ENCODE peak calls at places on chromosomes 5 and 9, in six cellular contexts. T is NB4, F is right lobe of liver, W is A549, M is uterus, V is testis. C is an unnamed sample.

GRCh38 chr5:558326-558725 is 34.1 kb upstream of the SLC9A3 start:
- DNase-seq in T (no peak), F (no peak), W (no peak), M (no peak), V (no peak), C (no peak)

GRCh38 chr5:131381011-131381410 is 117.2 kb downstream of the CDC42SE2 start:
- DNase-seq in W (no peak), F (no peak), T (no peak), V (no peak), M (no peak), C (no peak)

GRCh38 chr5:68924490-68925145 is 169.2 kb upstream of the SLC30A5 start:
- DNase-seq in T (no peak), F (no peak), V (no peak), W (no peak), M (no peak), C (no peak)

GRCh38 chr5:91288117-91288516 is 95.0 kb downstream of the ARRDC3 start:
- DNase-seq in M (no peak), V (no peak), W (no peak), F (no peak), T (no peak), C (peak)

GRCh38 chr5:17088051-17088450 is 129.4 kb upstream of the BASP1 start:
- DNase-seq in T (no peak), W (no peak), F (no peak), V (no peak), M (no peak), C (no peak)

GRCh38 chr5:107964722-107965121 is 294.0 kb upstream of the EFNA5 start:
- DNase-seq in F (no peak), T (no peak), M (no peak), V (no peak), W (no peak), C (no peak)

GRCh38 chr5:54807421-54807820 is 178.0 kb downstream of the ESM1 start:
- DNase-seq in F (no peak), V (no peak), T (no peak), M (no peak), W (peak), C (no peak)

GRCh38 chr9:135085830-135086546 is 1.5 kb upstream of the OLFM1 start:
- DNase-seq in T (peak), W (peak), V (peak), F (peak), M (peak), C (peak)

GRCh38 chr5:155089649-155090048 is 76.1 kb downstream of the KIF4B start:
- DNase-seq in T (no peak), V (no peak), M (no peak), W (no peak), F (no peak), C (no peak)

GRCh38 chr5:150129813-150130492 is 25.7 kb downstream of the PDGFRB start:
- DNase-seq in W (peak), T (peak), V (peak), F (peak), M (peak), C (peak)

GRCh38 chr9:24479696-24480095 is 66.0 kb downstream of the IZUMO3 start:
- DNase-seq in V (no peak), M (no peak), F (no peak), W (no peak), T (no peak), C (no peak)

GRCh38 chr5:51465165-51465564 is 81.9 kb downstream of the ISL1 start:
- DNase-seq in V (peak), W (no peak), F (no peak), M (no peak), T (no peak), C (no peak)

GRCh38 chr5:37208883-37209808 is 40.0 kb downstream of the CPLANE1 start:
- DNase-seq in W (no peak), T (no peak), F (no peak), V (no peak), M (peak), C (peak)

GRCh38 chr9:34688329-34689161 is 2.5 kb downstream of the CCL19 start:
- DNase-seq in W (no peak), T (no peak), M (no peak), F (peak), V (no peak), C (no peak)

GRCh38 chr5:109739741-109740140 is 50.0 kb downstream of the MAN2A1 start:
- DNase-seq in T (no peak), M (no peak), V (no peak), W (no peak), F (no peak), C (no peak)

GRCh38 chr9:115127191-115127817 is 9.3 kb upstream of the TNC start:
- DNase-seq in V (no peak), F (no peak), M (no peak), T (no peak), W (no peak), C (no peak)

GRCh38 chr9:111597852-111598729 is 1.4 kb downstream of the PTGR1 start:
- DNase-seq in V (peak), W (peak), M (peak), F (peak), T (peak), C (peak)

GRCh38 chr9:37248651-37249163 is 128.3 kb downstream of the ZCCHC7 start:
- DNase-seq in F (no peak), W (no peak), M (no peak), V (no peak), T (no peak), C (no peak)

GRCh38 chr5:19210886-19211285 is 777.1 kb downstream of the CDH18 start:
- DNase-seq in W (no peak), V (no peak), F (no peak), M (no peak), T (no peak), C (no peak)

GRCh38 chr9:114311571-114312512 is 11.1 kb upstream of the ORM1 start:
- DNase-seq in W (no peak), M (no peak), F (no peak), T (no peak), V (peak), C (peak)

GRCh38 chr5:36915653-36916052 is 39.1 kb downstream of the NIPBL start:
- DNase-seq in M (no peak), V (no peak), W (no peak), T (no peak), F (no peak), C (no peak)

GRCh38 chr9:125513634-125514413 is 193.2 kb downstream of the MAPKAP1 start:
- DNase-seq in W (peak), V (no peak), M (peak), T (peak), F (peak), C (peak)

DNA sequence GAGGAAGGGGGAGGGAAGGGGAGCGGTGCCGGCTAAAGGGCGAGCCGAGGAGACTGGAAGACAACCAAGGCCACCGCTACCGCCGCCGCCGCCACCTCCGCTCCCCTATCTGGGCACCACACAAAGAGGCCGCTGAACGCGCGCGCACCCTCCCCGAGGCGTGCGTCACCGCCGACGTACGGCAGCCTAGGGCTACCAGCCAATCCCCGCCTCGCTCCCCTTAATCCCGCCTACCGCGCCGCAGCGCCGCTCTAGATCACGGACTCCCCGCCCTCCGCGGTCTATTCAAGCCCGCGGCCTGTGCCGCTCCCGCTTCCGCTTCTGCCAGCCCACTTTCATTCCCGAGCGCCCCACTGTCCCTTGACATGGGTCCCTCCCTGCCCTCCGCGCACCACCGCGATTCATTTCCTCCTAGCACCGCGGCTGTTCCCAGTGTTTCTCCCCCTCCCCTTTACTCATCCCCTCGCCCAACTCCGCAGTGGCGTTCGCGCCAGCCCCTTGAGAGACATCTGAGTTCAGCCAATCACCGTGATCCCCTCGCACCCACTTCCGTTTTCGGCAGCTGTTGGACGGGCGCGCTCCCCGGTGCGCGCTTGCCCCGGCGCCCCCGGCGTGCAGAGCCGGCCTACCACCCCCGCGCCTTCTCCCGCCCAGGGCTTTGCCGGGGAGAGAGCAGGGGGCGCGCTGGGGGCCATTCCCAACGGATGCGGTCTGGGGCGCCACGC is at the start of gene HNRNPA0:
- DNase-seq in F (peak), T (peak), M (peak), W (peak), V (peak), C (peak)
- TF ChIP-seq POLR2A in F (peak), T (peak), M (peak), W (peak), V (peak), C (peak)

GRCh38 chr5:168288349-168289245 is 2.8 kb upstream of the WWC1 start:
- DNase-seq in V (no peak), T (no peak), F (peak), M (no peak), W (no peak), C (peak)

GRCh38 chr5:168292783-168293696 is 1.6 kb downstream of the WWC1 start:
- DNase-seq in V (no peak), T (no peak), M (no peak), W (no peak), F (no peak), C (no peak)

GRCh38 chr5:168291961-168292782 is 727 bp downstream of the WWC1 start:
- DNase-seq in V (peak), W (no peak), T (no peak), M (no peak), F (peak), C (no peak)

GRCh38 chr5:168290902-168291280 is 554 bp upstream of the WWC1 start:
- DNase-seq in T (no peak), M (no peak), W (no peak), F (no peak), V (no peak), C (no peak)

GRCh38 chr5:168291281-168291960 is at the start of gene WWC1:
- DNase-seq in M (no peak), T (no peak), V (peak), F (peak), W (peak), C (peak)
- TF ChIP-seq CTCF in M (no peak), T (no peak), V (no peak), F (peak), W (peak), C (no peak)

GRCh38 chr5:82277987-82278710 is at the start of gene RPS23:
- DNase-seq in M (peak), V (peak), W (peak), T (peak), F (peak), C (peak)
- TF ChIP-seq POLR2A in M (peak), V (no peak), W (peak), T (peak), F (peak), C (peak)

GRCh38 chr5:136065588-136065987 is 36.8 kb downstream of the TGFBI start:
- DNase-seq in V (no peak), T (no peak), W (no peak), M (no peak), F (no peak), C (no peak)

GRCh38 chr5:136063778-136064465 is 35.1 kb downstream of the TGFBI start:
- DNase-seq in F (no peak), M (no peak), W (no peak), V (no peak), T (no peak), C (peak)

GRCh38 chr5:136062563-136063274 is 33.9 kb downstream of the TGFBI start:
- DNase-seq in V (no peak), T (peak), M (no peak), F (no peak), W (no peak), C (no peak)

GRCh38 chr5:136066705-136067271 is 38.0 kb downstream of the TGFBI start:
- DNase-seq in F (no peak), T (no peak), M (peak), V (peak), W (no peak), C (no peak)

GRCh38 chr5:136064510-136064909 is 35.7 kb downstream of the TGFBI start:
- DNase-seq in M (no peak), F (no peak), W (no peak), V (no peak), T (no peak), C (no peak)
- TF ChIP-seq CTCF in M (no peak), F (peak), W (no peak), V (no peak), T (no peak), C (no peak)

DNA sequence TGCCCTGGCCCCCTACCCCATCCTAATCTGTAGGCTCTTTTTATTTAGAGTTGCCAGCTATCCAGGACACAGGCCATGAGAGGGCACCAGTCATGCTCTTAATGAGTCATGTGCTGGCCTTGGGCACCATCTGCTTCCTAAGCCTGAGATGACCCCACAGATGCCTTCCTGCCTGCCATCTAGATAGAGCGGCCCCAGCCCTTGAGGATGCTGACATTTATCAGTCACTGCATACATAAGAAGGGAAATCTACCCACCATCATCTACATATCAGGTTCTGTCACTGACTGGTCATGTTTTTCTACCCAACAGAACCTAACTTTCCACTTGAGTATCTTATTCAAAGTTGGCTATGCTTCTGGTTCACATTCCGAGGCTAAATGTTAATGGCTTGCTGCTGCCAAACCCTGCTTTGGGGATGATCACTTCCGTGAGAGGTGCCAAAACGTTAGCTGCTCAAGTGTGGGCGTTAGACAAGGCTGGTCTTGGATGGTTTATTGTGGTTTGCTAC is 49.9 kb upstream of the TTC23L start:
- DNase-seq in W (no peak), M (peak), F (no peak), T (peak), V (peak), C (peak)
- TF ChIP-seq POLR2A in W (no peak), M (no peak), F (no peak), T (no peak), V (no peak), C (no peak)

GRCh38 chr5:147455321-147455720 is 54.5 kb downstream of the DPYSL3 start:
- DNase-seq in T (peak), V (peak), M (peak), W (no peak), F (no peak), C (no peak)
- TF ChIP-seq CTCF in T (no peak), V (no peak), M (no peak), W (no peak), F (no peak), C (no peak)

GRCh38 chr9:132996526-132996925 is 18.0 kb downstream of the GFI1B start:
- DNase-seq in M (no peak), T (no peak), V (no peak), W (no peak), F (no peak), C (no peak)
- TF ChIP-seq POLR2A in M (no peak), T (no peak), V (no peak), W (no peak), F (no peak), C (no peak)

DNA sequence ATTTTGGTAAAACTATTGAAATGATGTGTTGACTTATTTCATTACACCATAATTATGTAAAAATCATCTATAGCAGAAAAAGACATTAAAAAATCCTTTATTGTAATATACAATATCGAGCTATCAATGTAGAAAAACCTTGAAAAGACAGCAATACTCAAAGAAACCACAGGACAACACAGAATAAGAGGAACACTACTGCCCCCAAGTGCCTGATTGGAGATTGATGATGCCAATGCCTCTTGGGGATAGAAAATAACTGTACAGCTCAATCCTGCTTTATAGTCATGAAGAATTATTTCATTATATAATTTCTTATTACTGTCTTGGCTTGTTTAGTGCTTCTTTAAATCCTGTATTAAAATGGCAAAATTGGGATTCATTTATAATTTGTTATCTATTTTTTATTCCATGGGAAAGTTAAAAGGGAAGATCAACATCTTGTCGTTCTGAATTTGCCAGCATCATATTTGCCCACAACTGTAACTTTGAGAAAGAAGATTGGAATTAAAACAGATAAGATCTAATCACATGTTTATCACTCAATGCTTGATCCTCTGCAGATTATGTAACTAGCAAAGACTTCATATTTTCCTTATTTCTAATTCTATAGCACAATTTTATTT is 337.5 kb downstream of the CDH9 start:
- DNase-seq in M (no peak), F (no peak), W (peak), V (peak), T (peak), C (no peak)
- TF ChIP-seq CTCF in M (no peak), F (peak), W (peak), V (no peak), T (peak), C (peak)

GRCh38 chr5:135400866-135401265 is 1.8 kb upstream of the MACROH2A1 start:
- DNase-seq in V (no peak), T (no peak), W (no peak), F (no peak), M (no peak), C (no peak)

GRCh38 chr5:135398160-135398854 is 724 bp downstream of the MACROH2A1 start:
- DNase-seq in W (peak), M (peak), T (peak), F (peak), V (peak), C (no peak)

GRCh38 chr5:135399838-135400542 is 959 bp upstream of the MACROH2A1 start:
- DNase-seq in F (no peak), V (no peak), W (no peak), M (no peak), T (no peak), C (no peak)

GRCh38 chr5:135396459-135397055 is 2.5 kb downstream of the MACROH2A1 start:
- DNase-seq in V (no peak), T (no peak), M (no peak), F (no peak), W (no peak), C (no peak)

DNA sequence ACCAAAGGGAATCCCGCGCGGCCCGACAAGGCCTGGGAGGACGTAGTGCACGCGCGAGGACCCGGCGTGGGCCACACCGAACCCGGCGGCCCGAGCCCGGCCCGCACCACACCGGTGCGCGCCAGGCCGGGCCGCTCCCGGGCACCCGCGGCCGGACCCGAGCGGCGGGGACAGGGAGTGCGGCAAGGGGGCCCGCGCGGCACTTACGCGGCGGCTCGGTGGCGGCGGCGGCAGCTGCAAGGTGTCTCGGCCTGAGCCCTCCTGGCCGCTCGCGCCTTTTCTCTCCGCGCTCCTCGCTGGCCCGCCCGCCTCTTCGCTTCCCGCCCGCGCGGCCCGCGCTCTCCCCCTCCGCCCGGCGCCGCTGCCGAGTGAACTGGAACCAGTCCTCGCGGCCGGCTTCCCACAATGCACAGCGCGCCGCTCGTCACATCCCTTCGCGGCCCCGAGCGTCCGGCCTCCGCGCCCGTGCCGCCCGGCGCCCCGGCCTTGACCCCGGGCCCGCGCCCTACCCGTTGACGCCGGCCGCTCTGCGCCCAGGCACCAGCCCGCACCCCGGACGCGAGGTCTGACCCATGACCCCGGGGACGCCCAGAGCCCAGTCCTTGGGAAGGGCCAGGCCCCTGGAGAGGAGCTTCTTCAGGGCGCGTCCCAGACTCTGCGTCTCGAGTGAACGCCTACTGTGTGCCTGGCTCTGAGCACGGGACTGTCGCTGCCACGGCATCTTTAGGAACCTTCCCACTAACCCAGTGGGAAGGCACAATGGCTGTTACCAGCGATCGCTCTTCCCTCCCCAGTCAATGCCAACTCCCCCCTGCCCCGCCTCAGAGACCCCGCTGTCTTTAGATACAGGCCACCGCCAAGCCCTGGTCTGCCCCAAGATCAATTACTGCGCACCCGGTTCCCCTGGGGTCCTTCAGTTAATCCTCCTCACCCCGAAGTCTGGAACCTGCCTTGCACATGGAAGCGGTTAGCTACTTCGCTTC is at the start of gene MACROH2A1:
- DNase-seq in T (peak), M (peak), F (peak), V (peak), W (peak), C (peak)
- TF ChIP-seq POLR2A in T (peak), M (peak), F (peak), V (peak), W (peak), C (peak)

DNA sequence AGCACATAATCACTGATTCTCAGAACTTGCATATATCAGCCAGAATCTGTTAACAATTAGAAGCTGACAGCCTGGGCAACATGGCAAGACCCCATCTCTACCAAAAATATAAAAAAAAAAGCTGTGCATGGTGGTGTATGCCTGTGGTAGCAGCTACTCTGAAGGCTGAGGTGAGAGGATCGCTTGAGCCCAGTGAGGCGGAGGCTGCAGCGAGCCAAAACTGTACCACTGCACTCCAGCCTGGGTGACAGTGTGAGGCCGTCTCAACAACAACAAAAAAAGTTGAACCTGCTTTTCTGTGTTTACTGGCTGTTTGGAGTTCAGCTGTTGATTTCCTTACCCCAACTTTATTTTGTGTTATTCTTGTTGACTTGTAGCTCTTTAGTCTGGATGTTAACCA is 66.8 kb downstream of the GOLPH3 start:
- DNase-seq in F (no peak), V (no peak), M (no peak), W (no peak), T (no peak), C (no peak)
- TF ChIP-seq CTCF in F (no peak), V (no peak), M (no peak), W (no peak), T (no peak), C (no peak)

C was measured in adrenal gland.